ENCODE peak calls at places on chromosomes 7 and 10, in five cellular contexts. S is HCT116, C is HFF-Myc, R is uterus, X is bronchial epithelial cell. B is an unnamed sample.

GRCh38 chr7:49775065-49775948 is 1.9 kb downstream of the VWC2 start:
- DNase-seq in S (no peak), C (no peak), R (no peak), X (no peak), B (no peak)

GRCh38 chr10:71201921-71202713 is 10.3 kb upstream of the UNC5B start:
- DNase-seq in S (no peak), C (no peak), R (no peak), X (no peak), B (no peak)

GRCh38 chr10:86368046-86368445 is 1.5 kb upstream of the GRID1 start:
- DNase-seq in S (no peak), C (no peak), R (no peak), X (no peak), B (no peak)

GRCh38 chr10:89330537-89330936 is 2.7 kb downstream of the IFIT3 start:
- DNase-seq in S (no peak), C (no peak), R (no peak), X (no peak), B (no peak)

GRCh38 chr7:149664666-149665065 is 108.7 kb downstream of the ZNF467 start:
- DNase-seq in S (peak; percentile 13), C (no peak), R (no peak), X (peak; percentile 18), B (no peak)

GRCh38 chr7:22430457-22430856 is 69.5 kb downstream of the STEAP1B start:
- DNase-seq in S (no peak), C (no peak), R (no peak), X (peak; percentile 99), B (peak; percentile 60)

GRCh38 chr7:134779741-134780065 is 269 bp downstream of the CALD1 start:
- DNase-seq in S (no peak), C (no peak), R (peak; percentile 38), X (no peak), B (no peak)

GRCh38 chr7:121069346-121070100 is 81.0 kb downstream of the CPED1 start:
- DNase-seq in S (no peak), C (no peak), R (peak; percentile 60), X (no peak), B (no peak)

GRCh38 chr10:113047963-113048781 is 98.1 kb downstream of the TCF7L2 start:
- DNase-seq in S (no peak), C (no peak), R (no peak), X (peak; percentile 82), B (no peak)

GRCh38 chr10:283916-284356 is 148.7 kb downstream of the ZMYND11 start:
- DNase-seq in S (no peak), C (no peak), R (no peak), X (no peak), B (no peak)

GRCh38 chr7:50858528-50859245 is 76.0 kb upstream of the GRB10 start:
- DNase-seq in S (no peak), C (no peak), R (no peak), X (no peak), B (no peak)

GRCh38 chr10:69383485-69384089 is 33.1 kb downstream of the TACR2 start:
- DNase-seq in S (no peak), C (no peak), R (no peak), X (no peak), B (peak; percentile 76)

GRCh38 chr7:98186452-98187137 is 24.6 kb upstream of the BHLHA15 start:
- DNase-seq in S (no peak), C (no peak), R (no peak), X (peak; percentile 67), B (peak; percentile 16)

GRCh38 chr10:60099998-60100747 is 193.8 kb upstream of the CCDC6 start:
- DNase-seq in S (peak; percentile 39), C (peak; percentile 29), R (no peak), X (peak; percentile 47), B (peak; percentile 27)

GRCh38 chr7:110090113-110090820 is 1000.7 kb upstream of the LRRN3 start:
- DNase-seq in S (peak; percentile 38), C (peak; percentile 2), R (no peak), X (peak; percentile 51), B (peak; percentile 4)

GRCh38 chr10:118983263-118983662 is 46.3 kb upstream of the NANOS1 start:
- DNase-seq in S (no peak), C (no peak), R (no peak), X (no peak), B (no peak)

GRCh38 chr10:71773221-71773971 is at the start of gene VSIR:
- DNase-seq in S (peak; percentile 59), C (no peak), R (peak; percentile 89), X (peak; percentile 94), B (peak; percentile 73)

GRCh38 chr7:40412323-40412722 is 277.5 kb downstream of the SUGCT start:
- DNase-seq in S (no peak), C (no peak), R (no peak), X (no peak), B (no peak)
- H3K4me3 ChIP-seq in S (no peak overlapping the region), C (no peak overlapping the region), R (no peak overlapping the region), X (no peak overlapping the region), B (no peak overlapping the region)

GRCh38 chr10:25026463-25026862 is 10.1 kb downstream of the THNSL1 start:
- DNase-seq in S (no peak), C (no peak), R (no peak), X (peak; percentile 54), B (no peak)
- TF ChIP-seq CTCF in S (peak; percentile 48), C (no peak), R (no peak), X (peak; percentile 19), B (no peak)

DNA sequence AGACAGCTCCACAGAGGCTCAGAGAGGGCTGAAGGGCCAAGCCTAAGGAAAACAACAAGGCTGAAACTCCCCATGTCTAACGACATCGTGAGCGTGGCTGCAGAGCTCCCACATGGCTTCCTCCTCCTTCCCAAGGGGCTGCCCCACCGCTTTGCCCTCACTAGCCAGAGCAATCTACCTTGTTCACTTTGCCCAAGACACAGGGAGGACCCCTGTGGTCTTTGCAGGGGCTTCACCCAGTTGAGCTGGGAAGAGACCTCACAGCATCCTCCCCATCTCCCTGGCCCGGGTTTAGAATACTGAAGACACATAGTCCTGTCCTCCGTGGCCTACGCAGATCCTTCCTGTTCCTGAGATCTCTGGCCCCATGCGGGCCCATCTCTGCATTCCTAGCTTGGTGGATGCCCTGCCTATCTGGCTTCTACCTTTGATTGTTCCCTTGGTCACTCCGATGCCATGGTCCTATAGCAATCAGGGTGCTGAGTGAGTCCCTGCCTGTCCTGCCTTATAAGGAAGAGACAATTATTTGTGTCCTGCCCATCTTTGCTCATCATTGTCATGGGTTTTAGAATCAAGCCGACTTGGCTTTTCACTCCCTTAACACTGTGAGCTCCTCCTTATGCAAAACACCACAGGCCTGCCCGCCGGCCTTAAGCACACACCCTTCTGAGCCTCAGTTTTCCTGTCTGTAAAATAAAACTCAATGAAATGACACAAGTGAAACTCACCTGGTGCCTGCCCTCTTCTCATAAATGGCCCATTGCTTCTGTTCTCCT is 73.2 kb downstream of the PARP12 start:
- DNase-seq in S (no peak), C (no peak), R (no peak), X (no peak), B (no peak)
- H3K4me3 ChIP-seq in S (no peak overlapping the region), C (no peak overlapping the region), R (no peak overlapping the region), X (no peak overlapping the region), B (no peak overlapping the region)

GRCh38 chr7:31084226-31084625 is 32.1 kb downstream of the ADCYAP1R1 start:
- DNase-seq in S (no peak), C (no peak), R (no peak), X (no peak), B (no peak)

GRCh38 chr7:31083205-31083801 is 31.2 kb downstream of the ADCYAP1R1 start:
- DNase-seq in S (no peak), C (no peak), R (no peak), X (no peak), B (no peak)

GRCh38 chr7:31080112-31080511 is 28.0 kb downstream of the ADCYAP1R1 start:
- DNase-seq in S (no peak), C (no peak), R (no peak), X (no peak), B (no peak)

GRCh38 chr7:31082450-31082849 is 30.3 kb downstream of the ADCYAP1R1 start:
- DNase-seq in S (no peak), C (no peak), R (no peak), X (no peak), B (no peak)

GRCh38 chr7:31082017-31082416 is 29.9 kb downstream of the ADCYAP1R1 start:
- DNase-seq in S (no peak), C (no peak), R (no peak), X (no peak), B (no peak)
- TF ChIP-seq CTCF in S (no peak), C (no peak), R (no peak), X (no peak), B (no peak)

GRCh38 chr10:117421985-117422384 is 46.7 kb upstream of the PDZD8 start:
- DNase-seq in S (no peak), C (no peak), R (no peak), X (no peak), B (no peak)

GRCh38 chr10:117425908-117426566 is 50.8 kb upstream of the PDZD8 start:
- DNase-seq in S (no peak), C (no peak), R (no peak), X (no peak), B (no peak)

GRCh38 chr10:117424789-117425649 is 49.8 kb upstream of the PDZD8 start:
- DNase-seq in S (no peak), C (no peak), R (no peak), X (no peak), B (no peak)

GRCh38 chr10:117420768-117421167 is 45.5 kb upstream of the PDZD8 start:
- DNase-seq in S (no peak), C (no peak), R (no peak), X (no peak), B (no peak)

DNA sequence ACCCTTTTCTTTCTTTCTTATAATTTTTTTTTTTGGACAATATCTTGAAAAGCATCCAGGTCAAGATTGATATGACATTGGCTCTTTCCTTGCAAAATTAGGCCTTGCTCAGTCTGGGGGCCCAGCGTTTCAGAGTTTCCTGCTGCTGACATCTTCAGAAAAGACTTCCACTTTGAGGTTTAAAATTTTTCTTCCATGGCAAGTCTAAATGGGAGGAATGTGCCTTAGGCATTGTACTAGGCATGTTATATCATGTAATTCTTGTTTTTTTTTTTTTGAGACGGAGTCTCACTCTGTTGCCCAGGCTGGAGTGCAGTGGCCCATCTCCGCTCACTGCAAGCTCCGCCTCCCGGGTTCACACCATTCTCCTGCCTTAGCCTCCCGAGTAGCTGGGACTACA is 48.9 kb upstream of the PDZD8 start:
- DNase-seq in S (no peak), C (no peak), R (no peak), X (peak; percentile 57), B (no peak)
- H3K4me3 ChIP-seq in S (no peak overlapping the region), C (no peak overlapping the region), R (no peak overlapping the region), X (no peak overlapping the region), B (no peak overlapping the region)

GRCh38 chr10:6516277-6516676 is 63.8 kb downstream of the PRKCQ start:
- DNase-seq in S (no peak), C (no peak), R (no peak), X (no peak), B (no peak)
- TF ChIP-seq CTCF in S (no peak), C (no peak), R (no peak), X (no peak), B (no peak)